ENCODE peak calls at places on chromosomes 2 and 18, in nine cellular contexts. One of them, this sample, is unnamed.

GRCh38 chr18:41389936-41390667 is 564.9 kb upstream of the PIK3C3 start:
- DNase-seq in K562: no peak
- DNase-seq in cardiac fibroblast: no peak
- DNase-seq in endothelial cell: no peak
- DNase-seq in left ventricle myocardium inferior: no peak
- DNase-seq in chondrocyte: no peak
- DNase-seq in fibroblast of mammary gland: no peak
- DNase-seq in natural killer cell: no peak
- DNase-seq in uterus: no peak
- DNase-seq in this sample: no peak

GRCh38 chr2:176140520-176141317 is 10.6 kb upstream of the HOXD4 start:
- DNase-seq in K562: peak
- DNase-seq in cardiac fibroblast: peak
- DNase-seq in endothelial cell: peak
- DNase-seq in left ventricle myocardium inferior: peak
- DNase-seq in chondrocyte: no peak
- DNase-seq in fibroblast of mammary gland: peak
- DNase-seq in natural killer cell: peak
- DNase-seq in uterus: peak
- DNase-seq in this sample: peak

GRCh38 chr2:22485456-22485855 is 899.5 kb upstream of the KLHL29 start:
- DNase-seq in K562: no peak
- DNase-seq in cardiac fibroblast: no peak
- DNase-seq in endothelial cell: no peak
- DNase-seq in left ventricle myocardium inferior: no peak
- DNase-seq in chondrocyte: no peak
- DNase-seq in fibroblast of mammary gland: no peak
- DNase-seq in natural killer cell: no peak
- DNase-seq in uterus: no peak
- DNase-seq in this sample: no peak

GRCh38 chr2:197357986-197358385 is 47.4 kb upstream of the ANKRD44 start:
- DNase-seq in K562: no peak
- DNase-seq in cardiac fibroblast: no peak
- DNase-seq in endothelial cell: no peak
- DNase-seq in left ventricle myocardium inferior: no peak
- DNase-seq in chondrocyte: no peak
- DNase-seq in fibroblast of mammary gland: no peak
- DNase-seq in natural killer cell: no peak
- DNase-seq in uterus: no peak
- DNase-seq in this sample: no peak

GRCh38 chr2:239106314-239106908 is 258.5 kb downstream of the TWIST2 start:
- DNase-seq in K562: peak
- DNase-seq in cardiac fibroblast: peak
- DNase-seq in endothelial cell: peak
- DNase-seq in left ventricle myocardium inferior: peak
- DNase-seq in chondrocyte: no peak
- DNase-seq in fibroblast of mammary gland: peak
- DNase-seq in natural killer cell: no peak
- DNase-seq in uterus: peak
- DNase-seq in this sample: no peak

GRCh38 chr18:42028232-42028832 is 73.3 kb downstream of the PIK3C3 start:
- DNase-seq in K562: peak
- DNase-seq in cardiac fibroblast: peak
- DNase-seq in endothelial cell: peak
- DNase-seq in left ventricle myocardium inferior: no peak
- DNase-seq in chondrocyte: no peak
- DNase-seq in fibroblast of mammary gland: peak
- DNase-seq in natural killer cell: no peak
- DNase-seq in uterus: no peak
- DNase-seq in this sample: no peak

GRCh38 chr18:72692086-72692485 is 147.9 kb upstream of the CBLN2 start:
- DNase-seq in K562: no peak
- DNase-seq in cardiac fibroblast: no peak
- DNase-seq in endothelial cell: peak
- DNase-seq in left ventricle myocardium inferior: no peak
- DNase-seq in chondrocyte: no peak
- DNase-seq in fibroblast of mammary gland: no peak
- DNase-seq in natural killer cell: no peak
- DNase-seq in uterus: no peak
- DNase-seq in this sample: no peak

GRCh38 chr18:50820901-50821520 is 1.2 kb upstream of the MRO start:
- DNase-seq in K562: no peak
- DNase-seq in cardiac fibroblast: no peak
- DNase-seq in endothelial cell: no peak
- DNase-seq in left ventricle myocardium inferior: no peak
- DNase-seq in chondrocyte: no peak
- DNase-seq in fibroblast of mammary gland: no peak
- DNase-seq in natural killer cell: no peak
- DNase-seq in uterus: no peak
- DNase-seq in this sample: no peak

GRCh38 chr2:67036446-67036845 is 360.7 kb upstream of the ETAA1 start:
- DNase-seq in K562: no peak
- DNase-seq in cardiac fibroblast: peak
- DNase-seq in endothelial cell: no peak
- DNase-seq in left ventricle myocardium inferior: no peak
- DNase-seq in chondrocyte: no peak
- DNase-seq in fibroblast of mammary gland: peak
- DNase-seq in natural killer cell: no peak
- DNase-seq in uterus: no peak
- DNase-seq in this sample: no peak

GRCh38 chr2:96844405-96844808 is 586 bp upstream of the ANKRD23 start:
- DNase-seq in K562: no peak
- DNase-seq in cardiac fibroblast: no peak
- DNase-seq in endothelial cell: no peak
- DNase-seq in left ventricle myocardium inferior: no peak
- DNase-seq in chondrocyte: peak
- DNase-seq in fibroblast of mammary gland: no peak
- DNase-seq in natural killer cell: no peak
- DNase-seq in uterus: no peak
- DNase-seq in this sample: no peak

GRCh38 chr2:218882463-218882821 is 1.8 kb downstream of the WNT10A start:
- DNase-seq in K562: no peak
- DNase-seq in cardiac fibroblast: no peak
- DNase-seq in endothelial cell: no peak
- DNase-seq in left ventricle myocardium inferior: no peak
- DNase-seq in chondrocyte: no peak
- DNase-seq in fibroblast of mammary gland: no peak
- DNase-seq in natural killer cell: no peak
- DNase-seq in uterus: no peak
- DNase-seq in this sample: no peak

GRCh38 chr18:28466213-28466612 is 289.3 kb upstream of the CDH2 start:
- DNase-seq in K562: no peak
- DNase-seq in cardiac fibroblast: no peak
- DNase-seq in endothelial cell: no peak
- DNase-seq in left ventricle myocardium inferior: no peak
- DNase-seq in chondrocyte: no peak
- DNase-seq in fibroblast of mammary gland: no peak
- DNase-seq in natural killer cell: no peak
- DNase-seq in uterus: no peak
- DNase-seq in this sample: no peak

GRCh38 chr18:23209031-23209430 is 73.7 kb downstream of the CABLES1 start:
- DNase-seq in K562: no peak
- DNase-seq in cardiac fibroblast: peak
- DNase-seq in endothelial cell: no peak
- DNase-seq in left ventricle myocardium inferior: no peak
- DNase-seq in chondrocyte: no peak
- DNase-seq in fibroblast of mammary gland: no peak
- DNase-seq in natural killer cell: no peak
- DNase-seq in uterus: no peak
- DNase-seq in this sample: no peak

GRCh38 chr18:23207994-23208393 is 72.7 kb downstream of the CABLES1 start:
- DNase-seq in K562: no peak
- DNase-seq in cardiac fibroblast: no peak
- DNase-seq in endothelial cell: no peak
- DNase-seq in left ventricle myocardium inferior: no peak
- DNase-seq in chondrocyte: no peak
- DNase-seq in fibroblast of mammary gland: no peak
- DNase-seq in natural killer cell: no peak
- DNase-seq in uterus: no peak
- DNase-seq in this sample: no peak

GRCh38 chr18:23208600-23208999 is 73.3 kb downstream of the CABLES1 start:
- DNase-seq in K562: no peak
- DNase-seq in cardiac fibroblast: no peak
- DNase-seq in endothelial cell: no peak
- DNase-seq in left ventricle myocardium inferior: no peak
- DNase-seq in chondrocyte: no peak
- DNase-seq in fibroblast of mammary gland: no peak
- DNase-seq in natural killer cell: no peak
- DNase-seq in uterus: no peak
- DNase-seq in this sample: no peak

GRCh38 chr18:23205980-23206379 is 70.7 kb downstream of the CABLES1 start:
- DNase-seq in K562: no peak
- DNase-seq in cardiac fibroblast: no peak
- DNase-seq in endothelial cell: no peak
- DNase-seq in left ventricle myocardium inferior: no peak
- DNase-seq in chondrocyte: no peak
- DNase-seq in fibroblast of mammary gland: no peak
- DNase-seq in natural killer cell: no peak
- DNase-seq in uterus: no peak
- DNase-seq in this sample: no peak

DNA sequence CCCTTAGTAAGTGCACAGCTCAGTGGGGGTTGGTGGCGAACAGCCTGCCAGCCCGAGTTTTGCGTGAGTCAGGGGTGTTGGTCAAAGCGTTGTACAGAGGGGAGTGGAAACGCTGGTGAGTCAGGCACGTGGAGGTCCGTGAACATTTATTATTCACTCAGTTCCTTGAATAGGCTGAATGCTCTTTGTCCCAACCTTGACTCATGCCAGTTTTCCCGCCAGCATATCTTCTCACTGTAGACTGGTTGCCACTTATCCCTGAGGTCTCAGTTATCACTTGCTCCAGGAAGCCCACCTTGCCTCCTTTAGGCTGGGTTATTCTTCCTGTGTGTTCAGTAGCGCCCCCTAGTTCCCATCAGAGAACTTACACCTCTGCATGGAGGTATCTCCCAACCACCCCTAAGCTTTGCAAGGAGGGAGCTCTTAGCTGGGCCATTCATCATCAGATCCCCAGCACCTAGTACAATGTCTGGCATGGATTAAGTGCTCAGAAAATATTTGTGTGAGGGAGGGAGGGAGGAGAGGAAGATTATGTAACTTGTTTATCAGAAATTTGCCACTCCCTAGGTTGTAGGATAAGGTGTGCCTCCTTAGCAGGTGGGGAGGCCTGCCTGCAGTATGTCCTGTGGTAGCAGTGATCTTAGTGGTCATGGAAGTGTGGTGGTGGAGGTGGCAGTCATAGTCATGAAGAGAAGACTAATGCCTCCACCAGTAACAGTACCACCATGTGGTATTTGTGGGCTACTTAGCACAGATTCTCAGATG is 72.1 kb downstream of the CABLES1 start:
- DNase-seq in K562: peak
- DNase-seq in cardiac fibroblast: peak
- DNase-seq in endothelial cell: no peak
- DNase-seq in left ventricle myocardium inferior: no peak
- DNase-seq in chondrocyte: no peak
- DNase-seq in fibroblast of mammary gland: peak
- DNase-seq in natural killer cell: no peak
- DNase-seq in uterus: no peak
- DNase-seq in this sample: no peak
- TF ChIP-seq CTCF in K562: peak
- TF ChIP-seq CTCF in cardiac fibroblast: peak
- TF ChIP-seq CTCF in endothelial cell: peak
- TF ChIP-seq CTCF in left ventricle myocardium inferior: no peak
- TF ChIP-seq CTCF in chondrocyte: peak
- TF ChIP-seq CTCF in fibroblast of mammary gland: peak
- TF ChIP-seq CTCF in natural killer cell: no peak
- TF ChIP-seq CTCF in uterus: no peak
- TF ChIP-seq CTCF in this sample: peak

DNA sequence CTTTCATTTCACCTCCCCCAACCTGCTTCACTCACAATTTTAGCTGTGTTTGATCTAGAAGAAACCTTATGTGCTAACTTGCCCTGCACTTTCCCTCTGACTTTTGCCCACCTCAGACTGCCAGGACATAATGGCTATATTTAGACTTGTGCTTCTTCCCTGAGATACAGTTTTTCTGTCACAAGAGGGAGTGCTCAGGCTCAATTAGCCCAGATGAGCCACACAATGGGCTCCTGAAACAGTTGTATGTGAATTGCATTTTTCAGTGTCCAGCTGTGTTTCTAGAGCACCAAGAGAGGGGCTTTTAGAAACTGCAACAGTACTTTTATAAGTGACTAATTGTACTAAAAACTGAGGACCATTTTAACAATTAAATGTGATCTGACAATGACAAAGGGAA is 109.6 kb downstream of the FSHR start:
- DNase-seq in K562: no peak
- DNase-seq in cardiac fibroblast: peak
- DNase-seq in endothelial cell: peak
- DNase-seq in left ventricle myocardium inferior: no peak
- DNase-seq in chondrocyte: no peak
- DNase-seq in fibroblast of mammary gland: no peak
- DNase-seq in natural killer cell: no peak
- DNase-seq in uterus: no peak
- DNase-seq in this sample: no peak
- TF ChIP-seq CTCF in K562: no peak
- TF ChIP-seq CTCF in cardiac fibroblast: no peak
- TF ChIP-seq CTCF in endothelial cell: no peak
- TF ChIP-seq CTCF in left ventricle myocardium inferior: peak
- TF ChIP-seq CTCF in chondrocyte: peak
- TF ChIP-seq CTCF in fibroblast of mammary gland: no peak
- TF ChIP-seq CTCF in natural killer cell: no peak
- TF ChIP-seq CTCF in uterus: no peak
- TF ChIP-seq CTCF in this sample: peak

DNA sequence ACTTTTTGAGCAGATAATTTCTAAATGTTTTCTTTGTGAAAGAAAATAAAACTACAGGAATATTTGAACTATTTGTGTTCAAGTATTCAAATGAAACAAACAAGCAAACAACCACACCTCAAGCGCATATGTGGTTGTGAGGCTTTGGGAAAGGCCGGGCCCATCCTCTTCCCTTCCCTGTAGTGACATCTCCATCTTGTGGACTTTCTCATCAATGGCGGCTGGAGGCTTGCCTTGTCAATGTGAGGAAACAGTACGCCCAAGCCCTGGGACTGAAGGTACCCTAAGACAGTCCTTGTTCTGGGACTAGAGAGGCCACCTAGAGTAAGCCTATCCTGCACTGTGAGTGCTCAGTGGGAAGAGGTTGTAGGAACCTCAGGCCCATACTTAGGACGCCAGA is 166.8 kb downstream of the TPGS2 start:
- DNase-seq in K562: no peak
- DNase-seq in cardiac fibroblast: peak
- DNase-seq in endothelial cell: peak
- DNase-seq in left ventricle myocardium inferior: no peak
- DNase-seq in chondrocyte: no peak
- DNase-seq in fibroblast of mammary gland: peak
- DNase-seq in natural killer cell: no peak
- DNase-seq in uterus: no peak
- DNase-seq in this sample: no peak
- TF ChIP-seq CTCF in K562: peak
- TF ChIP-seq CTCF in cardiac fibroblast: peak
- TF ChIP-seq CTCF in endothelial cell: no peak
- TF ChIP-seq CTCF in left ventricle myocardium inferior: no peak
- TF ChIP-seq CTCF in chondrocyte: peak
- TF ChIP-seq CTCF in fibroblast of mammary gland: peak
- TF ChIP-seq CTCF in natural killer cell: no peak
- TF ChIP-seq CTCF in uterus: no peak
- TF ChIP-seq CTCF in this sample: no peak

GRCh38 chr2:31386648-31387047 is 27.9 kb downstream of the XDH start:
- DNase-seq in K562: peak
- DNase-seq in cardiac fibroblast: peak
- DNase-seq in endothelial cell: no peak
- DNase-seq in left ventricle myocardium inferior: no peak
- DNase-seq in chondrocyte: no peak
- DNase-seq in fibroblast of mammary gland: no peak
- DNase-seq in natural killer cell: no peak
- DNase-seq in uterus: no peak
- DNase-seq in this sample: no peak
- TF ChIP-seq CTCF in K562: no peak
- TF ChIP-seq CTCF in cardiac fibroblast: peak
- TF ChIP-seq CTCF in endothelial cell: no peak
- TF ChIP-seq CTCF in left ventricle myocardium inferior: no peak
- TF ChIP-seq CTCF in chondrocyte: peak
- TF ChIP-seq CTCF in fibroblast of mammary gland: peak
- TF ChIP-seq CTCF in natural killer cell: no peak
- TF ChIP-seq CTCF in uterus: no peak
- TF ChIP-seq CTCF in this sample: peak

This sample was measured in progenitor cell of endocrine pancreas.